ENCODE peak calls at places on chromosomes 13 and 19, in seven cellular contexts. R is upper lobe of right lung; V is CD8-positive, alpha-beta T cell; F is NB4; Y is cardiac muscle cell; H is cardiac fibroblast; U is esophagus muscularis mucosa. P is an unnamed sample.

GRCh38 chr19:2333027-2333806 is 4.7 kb downstream of the SPPL2B start:
- DNase-seq in R (no peak), V (no peak), F (no peak), Y (no peak), H (no peak), U (no peak), P (peak; percentile 84)

GRCh38 chr13:113371061-113371460 is 7.1 kb upstream of the GRTP1 start:
- DNase-seq in R (no peak), V (no peak), F (no peak), Y (no peak), H (no peak), U (no peak), P (no peak)

GRCh38 chr13:47463726-47464125 is 537.3 kb downstream of the SUCLA2 start:
- DNase-seq in R (no peak), V (no peak), F (no peak), Y (no peak), H (peak; percentile 62), U (no peak), P (peak; percentile 40)

GRCh38 chr13:46015374-46015773 is 37.2 kb downstream of the ZC3H13 start:
- DNase-seq in R (no peak), V (no peak), F (peak; percentile 14), Y (no peak), H (no peak), U (no peak), P (no peak)

GRCh38 chr19:20162821-20163220 is 4.2 kb upstream of the ZNF486 start:
- DNase-seq in R (no peak), V (peak; percentile 28), F (peak; percentile 31), Y (no peak), H (no peak), U (no peak), P (no peak)

GRCh38 chr13:30673669-30674521 is 56.2 kb downstream of the USPL1 start:
- DNase-seq in R (peak; percentile 98), V (peak; percentile 87), F (peak; percentile 95), Y (peak; percentile 91), H (peak; percentile 86), U (peak; percentile 96), P (peak; percentile 89)

GRCh38 chr13:33711441-33711840 is 106.5 kb upstream of the RFC3 start:
- DNase-seq in R (no peak), V (no peak), F (no peak), Y (no peak), H (no peak), U (no peak), P (no peak)

GRCh38 chr19:48568345-48568886 is 16.4 kb downstream of the SULT2B1 start:
- DNase-seq in R (peak; percentile 91), V (no peak), F (peak; percentile 93), Y (peak; percentile 23), H (peak; percentile 93), U (peak; percentile 96), P (peak; percentile 32)

GRCh38 chr13:75838366-75839017 is 202.4 kb downstream of the LMO7 start:
- DNase-seq in R (no peak), V (no peak), F (no peak), Y (no peak), H (no peak), U (no peak), P (no peak)

GRCh38 chr13:40389081-40389641 is 277.3 kb downstream of the FOXO1 start:
- DNase-seq in R (no peak), V (peak; percentile 68), F (peak; percentile 66), Y (no peak), H (no peak), U (peak; percentile 87), P (no peak)

GRCh38 chr13:57633141-57633949 is 1.8 kb downstream of the PCDH17 start:
- DNase-seq in R (peak; percentile 75), V (no peak), F (no peak), Y (peak; percentile 52), H (no peak), U (peak; percentile 91), P (peak; percentile 90)

GRCh38 chr19:13068064-13068807 is 34.4 kb downstream of the LYL1 start:
- DNase-seq in R (no peak), V (no peak), F (no peak), Y (no peak), H (no peak), U (no peak), P (no peak)

GRCh38 chr19:55678121-55678671 is 3.2 kb downstream of the EPN1 start:
- DNase-seq in R (no peak), V (no peak), F (peak; percentile 76), Y (no peak), H (no peak), U (no peak), P (no peak)

GRCh38 chr13:45222919-45223318 is 22.1 kb upstream of the KCTD4 start:
- DNase-seq in R (no peak), V (no peak), F (no peak), Y (no peak), H (no peak), U (no peak), P (no peak)

GRCh38 chr13:31968473-31968872 is 63.1 kb upstream of the FRY start:
- DNase-seq in R (no peak), V (no peak), F (peak; percentile 63), Y (no peak), H (peak; percentile 39), U (no peak), P (no peak)

GRCh38 chr13:20940083-20940482 is 37.5 kb upstream of the XPO4 start:
- DNase-seq in R (no peak), V (no peak), F (no peak), Y (no peak), H (peak; percentile 42), U (no peak), P (no peak)

GRCh38 chr19:6210721-6211600 is 68.8 kb downstream of the MLLT1 start:
- DNase-seq in R (peak; percentile 61), V (no peak), F (no peak), Y (no peak), H (no peak), U (no peak), P (no peak)

GRCh38 chr19:56372281-56372680 is 21.1 kb downstream of the ZNF582 start:
- DNase-seq in R (no peak), V (no peak), F (no peak), Y (no peak), H (no peak), U (no peak), P (no peak)

GRCh38 chr13:54449922-54450321 is 1421.3 kb downstream of the OLFM4 start:
- DNase-seq in R (no peak), V (no peak), F (no peak), Y (no peak), H (no peak), U (no peak), P (no peak)
- TF ChIP-seq CTCF in R (peak; percentile 9), V (no peak), F (peak; percentile 17), Y (no peak), H (no peak), U (no peak), P (peak; percentile 22)

GRCh38 chr19:29528946-29529645 is 3.3 kb downstream of the VSTM2B start:
- DNase-seq in R (peak; percentile 36), V (no peak), F (no peak), Y (no peak), H (no peak), U (no peak), P (peak; percentile 58)

GRCh38 chr19:29526730-29527499 is 1.1 kb downstream of the VSTM2B start:
- DNase-seq in R (peak; percentile 55), V (no peak), F (peak; percentile 26), Y (no peak), H (no peak), U (no peak), P (peak; percentile 69)

GRCh38 chr19:29529646-29530548 is 4.1 kb downstream of the VSTM2B start:
- DNase-seq in R (peak; percentile 54), V (no peak), F (no peak), Y (peak; percentile 37), H (no peak), U (no peak), P (peak; percentile 70)

GRCh38 chr19:29527500-29528328 is 1.9 kb downstream of the VSTM2B start:
- DNase-seq in R (peak; percentile 46), V (no peak), F (no peak), Y (no peak), H (no peak), U (no peak), P (no peak)

GRCh38 chr19:29528350-29528945 is 2.7 kb downstream of the VSTM2B start:
- DNase-seq in R (peak; percentile 66), V (peak; percentile 39), F (peak; percentile 85), Y (peak; percentile 87), H (peak; percentile 77), U (no peak), P (peak; percentile 92)
- TF ChIP-seq CTCF in R (peak; percentile 63), V (no peak), F (peak; percentile 65), Y (peak; percentile 87), H (peak; percentile 69), U (peak; percentile 69), P (peak; percentile 87)

DNA sequence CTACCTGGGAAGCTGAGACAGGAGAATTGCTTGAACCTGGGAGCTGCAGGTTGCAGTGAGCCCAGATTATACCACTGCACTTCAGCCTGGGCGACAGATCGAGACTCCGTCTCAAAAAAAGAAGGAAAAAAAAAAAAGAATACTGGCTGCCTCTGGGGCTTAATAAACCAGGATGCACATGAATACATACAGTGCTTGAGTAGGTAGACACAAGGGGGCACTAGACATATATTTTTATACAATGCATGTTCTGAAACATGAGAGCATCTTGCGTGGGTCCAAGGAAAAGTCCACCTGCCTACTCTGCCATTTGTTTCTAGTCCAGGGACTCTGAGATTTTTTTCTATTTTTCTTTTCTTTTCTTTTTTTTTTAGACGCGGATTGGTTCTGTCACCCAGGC is 31.2 kb downstream of the KEAP1 start:
- DNase-seq in R (no peak), V (no peak), F (peak; percentile 83), Y (peak; percentile 29), H (peak; percentile 71), U (no peak), P (no peak)
- TF ChIP-seq CTCF in R (peak; percentile 38), V (peak; percentile 29), F (peak; percentile 75), Y (peak; percentile 48), H (peak; percentile 49), U (no peak), P (peak; percentile 39)

GRCh38 chr19:45693168-45693788 is 812 bp downstream of the QPCTL start:
- DNase-seq in R (peak; percentile 89), V (peak; percentile 78), F (peak; percentile 68), Y (peak; percentile 89), H (peak; percentile 77), U (peak; percentile 96), P (peak; percentile 92)
- TF ChIP-seq CTCF in R (peak; percentile 93), V (peak; percentile 88), F (peak; percentile 78), Y (peak; percentile 98), H (peak; percentile 95), U (peak; percentile 89), P (peak; percentile 89)

GRCh38 chr19:51144482-51145045 is 2.5 kb downstream of the SIGLEC7 start:
- DNase-seq in R (no peak), V (no peak), F (no peak), Y (no peak), H (no peak), U (no peak), P (no peak)
- TF ChIP-seq CTCF in R (no peak), V (no peak), F (no peak), Y (no peak), H (no peak), U (no peak), P (no peak)

DNA sequence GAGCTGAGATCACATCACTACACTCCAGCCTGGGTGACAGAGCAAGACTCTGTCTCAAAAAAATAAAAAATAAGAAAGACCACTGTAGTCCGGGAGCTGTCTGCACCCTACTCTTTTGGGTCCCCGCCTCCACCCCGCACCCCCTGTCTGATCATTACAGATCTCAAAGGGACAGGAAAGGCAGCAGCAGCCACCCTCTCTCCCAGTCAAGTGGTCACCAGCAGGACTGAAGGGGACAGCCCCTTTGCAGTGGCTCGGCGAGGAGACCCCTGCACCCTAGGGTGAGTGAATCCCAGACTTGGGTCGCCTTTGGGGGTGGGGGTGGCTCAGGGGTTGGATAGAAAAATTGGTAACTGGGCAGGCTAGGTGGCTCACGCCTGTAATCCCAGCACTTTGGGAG is 12.5 kb upstream of the KCNN1 start:
- DNase-seq in R (no peak), V (no peak), F (no peak), Y (no peak), H (no peak), U (no peak), P (no peak)
- TF ChIP-seq CTCF in R (no peak), V (no peak), F (no peak), Y (no peak), H (no peak), U (no peak), P (no peak)

P was measured in glutamatergic neuron.